ENCODE peak calls at places on chromosomes 12 and 14, in eight cellular contexts. C is Panc1, M is Peyer's patch, P is A673, L is tibial nerve, Q is heart left ventricle, D is HepG2, B is uterus. G is an unnamed sample. For H3K36me3, the result is how much of the 10 kb centered on the place peaks cover.

GRCh38 chr12:19390208-19390607 is 49.1 kb upstream of the AEBP2 start:
- DNase-seq in C (no peak), M (no peak), P (no peak), L (no peak), Q (no peak), D (no peak), B (no peak), G (no peak)

GRCh38 chr14:99185436-99186068 is 86.4 kb downstream of the BCL11B start:
- DNase-seq in C (no peak), M (no peak), P (no peak), L (no peak), Q (no peak), D (no peak), B (no peak), G (no peak)

GRCh38 chr12:64893961-64894360 is 69.5 kb downstream of the TBC1D30 start:
- DNase-seq in C (peak), M (no peak), P (no peak), L (no peak), Q (no peak), D (no peak), B (no peak), G (no peak)

GRCh38 chr14:52360831-52361230 is 46.7 kb downstream of the PTGER2 start:
- DNase-seq in C (no peak), M (no peak), P (no peak), L (no peak), Q (no peak), D (no peak), B (no peak), G (no peak)

GRCh38 chr12:1766110-1766509 is 54.3 kb upstream of the LRTM2 start:
- DNase-seq in C (no peak), M (no peak), P (no peak), L (no peak), Q (no peak), D (peak), B (no peak), G (no peak)

GRCh38 chr14:61495809-61496208 is 174.4 kb downstream of the PRKCH start:
- DNase-seq in C (no peak), M (no peak), P (no peak), L (no peak), Q (no peak), D (no peak), B (no peak), G (no peak)

GRCh38 chr14:104063998-104064397 is 21.5 kb upstream of the ASPG start:
- DNase-seq in C (no peak), M (no peak), P (no peak), L (no peak), Q (no peak), D (no peak), B (no peak), G (no peak)

GRCh38 chr14:100383727-100384158 is 60.6 kb downstream of the SLC25A47 start:
- DNase-seq in C (no peak), M (peak), P (peak), L (peak), Q (peak), D (peak), B (peak), G (peak)

GRCh38 chr12:25959069-25959961 is 833 bp downstream of the RASSF8 start:
- DNase-seq in C (no peak), M (peak), P (peak), L (peak), Q (peak), D (no peak), B (peak), G (peak)

GRCh38 chr14:73105727-73106126 is 30.6 kb upstream of the PSEN1 start:
- DNase-seq in C (no peak), M (no peak), P (no peak), L (no peak), Q (no peak), D (no peak), B (no peak), G (no peak)

GRCh38 chr14:77151245-77151644 is 9.7 kb upstream of the ZDHHC22 start:
- DNase-seq in C (no peak), M (peak), P (peak), L (no peak), Q (no peak), D (no peak), B (no peak), G (peak)

GRCh38 chr12:81888341-81888740 is 129.2 kb upstream of the PPFIA2 start:
- DNase-seq in C (no peak), M (no peak), P (no peak), L (no peak), Q (no peak), D (no peak), B (no peak), G (no peak)

GRCh38 chr12:145369-145960 is 68.5 kb downstream of the SLC6A12 start:
- DNase-seq in C (no peak), M (no peak), P (no peak), L (no peak), Q (no peak), D (peak), B (no peak), G (no peak)

GRCh38 chr12:90619943-90620342 is 335.0 kb downstream of the CCER1 start:
- DNase-seq in C (no peak), M (no peak), P (no peak), L (no peak), Q (no peak), D (no peak), B (no peak), G (no peak)

GRCh38 chr12:20577054-20577453 is 118.1 kb upstream of the SLCO1C1 start:
- DNase-seq in C (no peak), M (no peak), P (no peak), L (no peak), Q (no peak), D (no peak), B (no peak), G (no peak)

GRCh38 chr12:68841717-68842116 is 33.7 kb downstream of the MDM2 start:
- DNase-seq in C (no peak), M (no peak), P (no peak), L (no peak), Q (no peak), D (no peak), B (no peak), G (no peak)

GRCh38 chr14:24630872-24631477 is 3.0 kb downstream of the GZMB start:
- DNase-seq in C (no peak), M (no peak), P (peak), L (no peak), Q (no peak), D (peak), B (no peak), G (no peak)

GRCh38 chr14:24673059-24673458 is 39.1 kb upstream of the GZMB start:
- DNase-seq in C (no peak), M (peak), P (no peak), L (no peak), Q (no peak), D (no peak), B (no peak), G (no peak)

GRCh38 chr14:82635931-82636330 is 1102.3 kb upstream of the SEL1L start:
- DNase-seq in C (no peak), M (no peak), P (no peak), L (no peak), Q (no peak), D (no peak), B (no peak), G (no peak)

GRCh38 chr12:94649349-94650142 is 811 bp downstream of the TMCC3 start:
- DNase-seq in C (no peak), M (peak), P (no peak), L (peak), Q (peak), D (no peak), B (peak), G (peak)

GRCh38 chr12:113929312-113929989 is 36.7 kb downstream of the RBM19 start:
- DNase-seq in C (no peak), M (no peak), P (no peak), L (no peak), Q (no peak), D (no peak), B (no peak), G (no peak)

GRCh38 chr12:124490584-124491305 is 76.7 kb downstream of the NCOR2 start:
- DNase-seq in C (no peak), M (peak), P (no peak), L (peak), Q (peak), D (no peak), B (peak), G (no peak)

GRCh38 chr14:47988175-47988574 is 312.8 kb upstream of the MDGA2 start:
- DNase-seq in C (no peak), M (no peak), P (no peak), L (no peak), Q (no peak), D (no peak), B (no peak), G (no peak)

GRCh38 chr12:122035292-122035691 is 13.6 kb downstream of the BCL7A start:
- DNase-seq in C (no peak), M (no peak), P (no peak), L (no peak), Q (no peak), D (no peak), B (no peak), G (no peak)

GRCh38 chr14:67722293-67722692 is 20.6 kb downstream of the RDH12 start:
- DNase-seq in C (no peak), M (no peak), P (peak), L (peak), Q (peak), D (no peak), B (peak), G (peak)

GRCh38 chr12:72031066-72031465 is 92.4 kb downstream of the TPH2 start:
- DNase-seq in C (no peak), M (no peak), P (no peak), L (no peak), Q (no peak), D (no peak), B (no peak), G (no peak)

GRCh38 chr12:8108808-8109398 is 14.5 kb upstream of the CLEC4A start:
- DNase-seq in C (peak), M (peak), P (peak), L (peak), Q (peak), D (peak), B (peak), G (peak)

GRCh38 chr12:104083769-104084475 is 19.6 kb downstream of the HCFC2 start:
- DNase-seq in C (no peak), M (no peak), P (no peak), L (no peak), Q (no peak), D (no peak), B (no peak), G (no peak)

GRCh38 chr14:35078082-35078481 is 32.0 kb downstream of the FAM177A1 start:
- DNase-seq in C (no peak), M (no peak), P (no peak), L (no peak), Q (no peak), D (peak), B (no peak), G (no peak)

GRCh38 chr14:102804858-102805257 is 27.6 kb downstream of the TRAF3 start:
- DNase-seq in C (no peak), M (no peak), P (no peak), L (no peak), Q (no peak), D (no peak), B (no peak), G (no peak)

GRCh38 chr12:27979145-27979544 is 6.6 kb upstream of the PTHLH start:
- DNase-seq in C (no peak), M (no peak), P (no peak), L (no peak), Q (no peak), D (no peak), B (no peak), G (no peak)

GRCh38 chr12:124831590-124831989 is 32.1 kb downstream of the SCARB1 start:
- DNase-seq in C (no peak), M (no peak), P (no peak), L (no peak), Q (no peak), D (no peak), B (no peak), G (no peak)

GRCh38 chr12:40286583-40286982 is 61.8 kb downstream of the LRRK2 start:
- DNase-seq in C (no peak), M (no peak), P (no peak), L (no peak), Q (no peak), D (no peak), B (no peak), G (no peak)

GRCh38 chr14:77882098-77882497 is 82.2 kb downstream of the ADCK1 start:
- DNase-seq in C (no peak), M (no peak), P (peak), L (no peak), Q (peak), D (no peak), B (no peak), G (no peak)

GRCh38 chr14:95620659-95621059 is 65.6 kb upstream of the TCL1B start:
- DNase-seq in C (no peak), M (no peak), P (no peak), L (no peak), Q (no peak), D (no peak), B (no peak), G (no peak)

DNA sequence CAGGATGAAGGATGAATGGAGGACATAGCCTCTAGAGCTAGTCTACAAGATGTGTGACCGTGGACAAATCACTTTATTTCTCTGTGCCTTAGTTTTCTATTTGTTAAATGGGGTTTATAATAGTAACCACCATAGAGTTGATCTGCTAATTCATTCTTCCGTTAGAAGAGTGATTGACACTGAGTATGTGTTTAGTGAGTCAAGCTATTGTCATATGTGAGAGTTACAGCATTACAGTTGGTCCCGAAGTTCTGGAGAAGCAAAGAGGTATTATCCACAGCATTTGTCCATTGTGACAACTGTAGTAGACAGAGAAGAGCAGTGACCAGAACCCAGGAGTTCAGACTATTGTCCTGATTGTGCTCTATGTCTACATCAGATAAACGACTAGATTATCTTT is 14.1 kb downstream of the FAR2 start:
- DNase-seq in C (no peak), M (no peak), P (no peak), L (no peak), Q (no peak), D (no peak), B (no peak), G (no peak)
- H3K27ac ChIP-seq in C (no peak), M (peak), P (no peak), L (no peak), Q (no peak), D (no peak), B (no peak), G (no peak)

DNA sequence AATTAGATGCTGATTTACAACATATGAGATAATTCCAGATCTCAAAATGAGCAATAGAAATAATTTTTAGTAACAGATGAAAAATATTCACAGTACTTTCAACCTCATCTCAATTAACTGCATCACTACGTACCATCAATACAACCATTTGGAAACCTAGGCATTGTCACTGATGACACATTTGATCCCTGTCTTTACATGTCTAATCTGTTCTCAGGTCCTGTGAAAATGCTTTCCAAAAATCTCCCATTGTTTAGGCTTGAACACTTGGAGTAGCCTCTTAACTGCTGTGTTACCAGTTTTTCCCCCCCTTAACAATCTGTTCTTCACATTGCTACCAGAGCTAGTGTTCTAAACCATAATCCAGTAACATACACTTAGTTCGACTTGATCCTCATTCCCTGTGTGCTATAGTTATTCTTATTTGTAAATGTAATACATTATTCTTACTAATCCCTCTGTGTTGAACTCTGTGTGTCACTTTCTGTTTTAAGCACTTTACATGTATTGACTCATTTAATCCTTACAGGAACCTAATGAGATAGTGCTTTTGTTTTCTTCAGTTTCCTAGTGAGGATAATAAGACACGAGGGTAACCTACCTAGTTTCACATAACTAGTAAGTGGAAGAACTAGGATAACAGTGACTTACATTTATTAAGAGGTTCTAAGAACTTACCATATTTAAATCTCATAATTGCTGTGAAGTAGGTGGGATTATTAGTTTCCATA is 41.7 kb downstream of the LARP4 start:
- DNase-seq in C (no peak), M (no peak), P (no peak), L (no peak), Q (no peak), D (no peak), B (no peak), G (no peak)
- H3K36me3 ChIP-seq in C (under half), M (half or more), P (half or more), L (under half), Q (half or more), D (under half), B (under half), G (half or more)

GRCh38 chr12:62986844-62987243 is 51.9 kb upstream of the PPM1H start:
- DNase-seq in C (no peak), M (no peak), P (no peak), L (no peak), Q (no peak), D (no peak), B (no peak), G (no peak)

GRCh38 chr12:62978768-62979167 is 43.8 kb upstream of the PPM1H start:
- DNase-seq in C (no peak), M (no peak), P (no peak), L (no peak), Q (no peak), D (no peak), B (no peak), G (no peak)

GRCh38 chr12:62977879-62978278 is 42.9 kb upstream of the PPM1H start:
- DNase-seq in C (no peak), M (no peak), P (no peak), L (no peak), Q (no peak), D (no peak), B (no peak), G (no peak)

DNA sequence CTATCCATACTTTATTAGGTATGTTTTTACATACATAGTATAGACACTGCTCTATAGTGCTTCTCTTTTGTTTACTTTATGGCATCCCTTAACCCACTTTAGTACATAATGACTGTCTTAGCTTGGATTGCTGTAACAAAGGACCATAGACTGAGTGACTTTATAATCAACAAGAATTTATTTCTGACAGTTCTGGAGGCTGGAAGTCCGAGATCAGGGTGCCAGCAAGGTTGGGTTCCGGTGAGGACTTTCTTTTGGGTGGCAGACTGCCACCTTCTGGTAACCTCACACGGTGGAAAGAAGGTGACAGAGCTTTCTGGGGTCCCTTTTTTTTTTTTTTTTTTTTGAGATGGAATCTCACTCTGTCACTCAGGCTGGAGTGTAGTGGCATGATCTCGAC is 48.6 kb upstream of the PPM1H start:
- DNase-seq in C (no peak), M (no peak), P (peak), L (no peak), Q (no peak), D (peak), B (no peak), G (peak)
- TF ChIP-seq CTCF in C (peak), M (peak), P (peak), L (no peak), Q (no peak), D (peak), B (no peak), G (peak)

GRCh38 chr12:119594772-119595445 is 1.3 kb downstream of the TMEM233 start:
- DNase-seq in C (no peak), M (no peak), P (peak), L (no peak), Q (peak), D (no peak), B (no peak), G (no peak)

GRCh38 chr12:119589634-119590033 is 3.9 kb upstream of the TMEM233 start:
- DNase-seq in C (no peak), M (no peak), P (no peak), L (no peak), Q (no peak), D (no peak), B (no peak), G (no peak)

GRCh38 chr12:119593578-119594398 is at the start of gene TMEM233:
- DNase-seq in C (no peak), M (no peak), P (no peak), L (no peak), Q (peak), D (no peak), B (no peak), G (peak)

GRCh38 chr12:119594399-119594730 is 791 bp downstream of the TMEM233 start:
- DNase-seq in C (no peak), M (no peak), P (peak), L (no peak), Q (no peak), D (no peak), B (no peak), G (no peak)

DNA sequence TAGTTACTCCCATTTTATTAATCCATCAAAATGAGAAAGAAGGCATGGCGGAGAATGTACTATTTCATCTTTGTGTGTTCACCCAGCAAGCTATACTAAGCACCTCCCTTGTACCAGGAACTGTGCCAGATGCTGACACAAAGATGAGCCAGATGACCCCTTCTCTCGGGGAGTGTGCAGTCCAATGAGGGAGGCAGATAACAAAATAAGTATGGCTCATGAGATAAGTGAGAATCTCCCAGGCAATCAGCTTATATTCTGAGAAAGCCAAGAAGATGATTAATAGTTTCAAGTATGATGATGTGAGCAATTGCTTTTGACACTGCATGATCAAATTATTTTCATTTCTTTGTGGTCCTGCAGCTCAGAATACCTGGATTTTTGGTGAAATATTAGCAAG is 1.3 kb upstream of the TMEM233 start:
- DNase-seq in C (no peak), M (no peak), P (no peak), L (no peak), Q (no peak), D (no peak), B (no peak), G (no peak)
- H3K27ac ChIP-seq in C (no peak), M (no peak), P (no peak), L (no peak), Q (no peak), D (no peak), B (no peak), G (no peak)